ENCODE peak calls at places on chromosomes 6 and 20, in six cellular contexts. Z is upper lobe of left lung, I is GM23248, Y is body of pancreas, E is HL-60, V is brain microvascular endothelial cell. W is an unnamed sample. For H3K27me3, the result is how much of the 10 kb centered on the place peaks cover.

GRCh38 chr6:10416863-10417641 is 2.2 kb upstream of the TFAP2A start:
- DNase-seq in E (no peak), Z (peak), I (no peak), Y (no peak), V (no peak), W (no peak)

GRCh38 chr6:135212935-135213334 is 31.8 kb downstream of the MYB start:
- DNase-seq in E (no peak), Y (no peak), V (peak), I (peak), Z (no peak), W (peak)

GRCh38 chr6:17413313-17413750 is 19.9 kb downstream of the CAP2 start:
- DNase-seq in I (peak), Y (no peak), Z (no peak), V (peak), E (no peak), W (peak)

GRCh38 chr6:28943557-28944411 is 20.0 kb upstream of the TRIM27 start:
- DNase-seq in Y (peak), I (peak), Z (peak), E (peak), V (peak), W (peak)

GRCh38 chr20:33444797-33445560 is 1.4 kb upstream of the SNTA1 start:
- DNase-seq in Z (no peak), E (no peak), I (no peak), Y (peak), V (no peak), W (no peak)

GRCh38 chr6:157811476-157812173 is 11.4 kb upstream of the SNX9 start:
- DNase-seq in I (peak), Y (no peak), V (peak), E (no peak), Z (no peak), W (peak)

GRCh38 chr6:120918137-120918536 is 416.1 kb downstream of the TBC1D32 start:
- DNase-seq in V (no peak), I (no peak), Y (no peak), Z (no peak), E (no peak), W (no peak)

GRCh38 chr6:27111743-27112142 is 135.8 kb upstream of the PRSS16 start:
- DNase-seq in Y (no peak), E (no peak), V (no peak), I (no peak), Z (no peak), W (no peak)

GRCh38 chr6:145569140-145569539 is 166.2 kb downstream of the EPM2A start:
- DNase-seq in E (no peak), Y (no peak), I (peak), Z (no peak), V (peak), W (no peak)

GRCh38 chr20:21681219-21681931 is 24.1 kb upstream of the PAX1 start:
- DNase-seq in Z (peak), Y (no peak), I (peak), E (no peak), V (no peak), W (peak)

GRCh38 chr6:26087284-26088115 is at the start of gene HFE:
- DNase-seq in V (peak), Y (peak), Z (peak), I (peak), E (no peak), W (peak)

GRCh38 chr6:73394577-73395354 is at the start of gene DDX43:
- DNase-seq in Z (peak), Y (peak), I (peak), V (no peak), E (no peak), W (no peak)

GRCh38 chr6:108780784-108781183 is 67.4 kb upstream of the ARMC2 start:
- DNase-seq in E (no peak), I (no peak), Y (no peak), Z (peak), V (no peak), W (no peak)

GRCh38 chr6:31578461-31579118 is 3.2 kb downstream of the TNF start:
- DNase-seq in V (no peak), E (no peak), Y (peak), Z (no peak), I (no peak), W (no peak)

GRCh38 chr6:89297695-89298351 is 17.3 kb downstream of the GABRR2 start:
- DNase-seq in Y (no peak), E (peak), I (peak), Z (no peak), V (peak), W (peak)

GRCh38 chr20:5073154-5074049 is 46.4 kb downstream of the PCNA start:
- DNase-seq in V (peak), Y (peak), E (peak), Z (peak), I (peak), W (peak)

GRCh38 chr6:156949376-156949775 is 172.2 kb downstream of the ARID1B start:
- DNase-seq in E (no peak), V (peak), Z (no peak), I (peak), Y (peak), W (peak)

GRCh38 chr6:43339168-43339567 is 30.3 kb downstream of the ZNF318 start:
- DNase-seq in E (no peak), Z (no peak), Y (no peak), V (no peak), I (no peak), W (no peak)

GRCh38 chr6:80445752-80446151 is 339.3 kb downstream of the BCKDHB start:
- DNase-seq in Y (no peak), E (no peak), V (no peak), Z (no peak), I (no peak), W (no peak)

GRCh38 chr6:137799950-137800568 is 67.0 kb upstream of the TNFAIP3 start:
- DNase-seq in V (peak), Z (no peak), Y (peak), E (no peak), I (peak), W (peak)

GRCh38 chr20:2760381-2761305 is 39.8 kb downstream of the CPXM1 start:
- DNase-seq in Y (no peak), V (no peak), E (no peak), Z (no peak), I (no peak), W (no peak)

GRCh38 chr6:117619178-117619577 is 16.9 kb upstream of the GOPC start:
- DNase-seq in E (no peak), Y (no peak), V (no peak), Z (no peak), I (no peak), W (no peak)

GRCh38 chr20:24665196-24665595 is 195.8 kb downstream of the SYNDIG1 start:
- DNase-seq in V (no peak), Z (no peak), E (no peak), I (no peak), Y (no peak), W (no peak)

GRCh38 chr6:33597551-33598322 is 17.7 kb upstream of the BAK1 start:
- DNase-seq in Z (no peak), Y (no peak), V (no peak), E (no peak), I (no peak), W (no peak)

GRCh38 chr6:1987640-1988039 is 257.8 kb downstream of the GMDS start:
- DNase-seq in Z (no peak), I (peak), Y (no peak), V (peak), E (no peak), W (peak)

GRCh38 chr6:10521104-10521808 is at the start of gene GCNT2:
- DNase-seq in I (no peak), V (peak), Y (no peak), Z (no peak), E (no peak), W (peak)

GRCh38 chr20:61739086-61739831 is 326.4 kb downstream of the TAF4 start:
- DNase-seq in Z (no peak), Y (no peak), I (no peak), V (no peak), E (no peak), W (no peak)

GRCh38 chr6:32885698-32886286 is 31.8 kb downstream of the PSMB9 start:
- DNase-seq in Z (no peak), V (no peak), I (peak), E (no peak), Y (no peak), W (no peak)

GRCh38 chr6:74479420-74479819 is 726.4 kb downstream of the COL12A1 start:
- DNase-seq in Z (no peak), E (no peak), Y (no peak), V (no peak), I (no peak), W (no peak)

GRCh38 chr6:88535296-88535695 is 369.1 kb upstream of the CNR1 start:
- DNase-seq in I (no peak), Z (no peak), Y (no peak), V (no peak), E (no peak), W (no peak)

GRCh38 chr20:59010995-59011873 is 4.2 kb upstream of the CTSZ start:
- DNase-seq in I (peak), Z (no peak), V (peak), E (no peak), Y (no peak), W (peak)

GRCh38 chr6:121436172-121436965 is 923 bp downstream of the GJA1 start:
- DNase-seq in I (peak), Y (peak), E (no peak), Z (peak), V (no peak), W (peak)

GRCh38 chr20:34190679-34191090 is 50.5 kb upstream of the ASIP start:
- DNase-seq in I (peak), E (no peak), Y (peak), Z (no peak), V (peak), W (peak)

GRCh38 chr6:127303917-127304316 is 37.3 kb downstream of the RNF146 start:
- DNase-seq in Z (no peak), Y (no peak), I (no peak), E (no peak), V (no peak), W (no peak)

GRCh38 chr6:142916881-142917280 is 28.1 kb downstream of the HIVEP2 start:
- DNase-seq in E (no peak), V (no peak), Z (no peak), I (no peak), Y (no peak), W (no peak)

GRCh38 chr20:64041781-64042771 is 6.1 kb downstream of the C20orf204 start:
- DNase-seq in I (no peak), Y (no peak), E (no peak), Z (peak), V (no peak), W (no peak)
- H3K27me3 ChIP-seq in I (under half), Y (under half), E (under half), Z (under half), V (under half), W (under half)

GRCh38 chr6:35216412-35216732 is 2.6 kb downstream of the SCUBE3 start:
- DNase-seq in V (no peak), Y (no peak), I (no peak), E (no peak), Z (no peak), W (no peak)

GRCh38 chr6:35214869-35215664 is 1.3 kb downstream of the SCUBE3 start:
- DNase-seq in Z (no peak), Y (no peak), E (no peak), I (peak), V (peak), W (peak)

GRCh38 chr6:35215665-35216411 is 2.1 kb downstream of the SCUBE3 start:
- DNase-seq in Y (no peak), V (no peak), I (peak), Z (no peak), E (no peak), W (no peak)

GRCh38 chr6:35213161-35213823 is 464 bp upstream of the SCUBE3 start:
- DNase-seq in Y (no peak), E (no peak), Z (peak), I (peak), V (no peak), W (no peak)

GRCh38 chr6:35213824-35214756 is at the start of gene SCUBE3:
- DNase-seq in V (peak), Y (peak), I (peak), E (no peak), Z (peak), W (peak)
- H3K27me3 ChIP-seq in V (under half), Y (under half), I (under half), E (half or more), Z (under half), W (under half)

GRCh38 chr20:46731770-46732169 is 22.3 kb downstream of the SLC2A10 start:
- DNase-seq in Y (no peak), I (no peak), E (no peak), Z (no peak), V (no peak), W (no peak)
- H3K27me3 ChIP-seq in Y (under half), I (under half), E (under half), Z (under half), V (under half), W (under half)

GRCh38 chr20:63081831-63082230 is 75.1 kb upstream of the BHLHE23 start:
- DNase-seq in E (no peak), I (no peak), Y (no peak), Z (no peak), V (no peak), W (no peak)

GRCh38 chr20:63083831-63084562 is 77.2 kb upstream of the BHLHE23 start:
- DNase-seq in Y (no peak), E (no peak), V (no peak), I (no peak), Z (peak), W (no peak)

GRCh38 chr20:63082308-63082938 is 75.7 kb upstream of the BHLHE23 start:
- DNase-seq in I (peak), V (peak), E (no peak), Y (peak), Z (peak), W (peak)

GRCh38 chr20:63084563-63084927 is 77.8 kb upstream of the BHLHE23 start:
- DNase-seq in E (no peak), V (no peak), Z (peak), Y (no peak), I (no peak), W (no peak)

DNA sequence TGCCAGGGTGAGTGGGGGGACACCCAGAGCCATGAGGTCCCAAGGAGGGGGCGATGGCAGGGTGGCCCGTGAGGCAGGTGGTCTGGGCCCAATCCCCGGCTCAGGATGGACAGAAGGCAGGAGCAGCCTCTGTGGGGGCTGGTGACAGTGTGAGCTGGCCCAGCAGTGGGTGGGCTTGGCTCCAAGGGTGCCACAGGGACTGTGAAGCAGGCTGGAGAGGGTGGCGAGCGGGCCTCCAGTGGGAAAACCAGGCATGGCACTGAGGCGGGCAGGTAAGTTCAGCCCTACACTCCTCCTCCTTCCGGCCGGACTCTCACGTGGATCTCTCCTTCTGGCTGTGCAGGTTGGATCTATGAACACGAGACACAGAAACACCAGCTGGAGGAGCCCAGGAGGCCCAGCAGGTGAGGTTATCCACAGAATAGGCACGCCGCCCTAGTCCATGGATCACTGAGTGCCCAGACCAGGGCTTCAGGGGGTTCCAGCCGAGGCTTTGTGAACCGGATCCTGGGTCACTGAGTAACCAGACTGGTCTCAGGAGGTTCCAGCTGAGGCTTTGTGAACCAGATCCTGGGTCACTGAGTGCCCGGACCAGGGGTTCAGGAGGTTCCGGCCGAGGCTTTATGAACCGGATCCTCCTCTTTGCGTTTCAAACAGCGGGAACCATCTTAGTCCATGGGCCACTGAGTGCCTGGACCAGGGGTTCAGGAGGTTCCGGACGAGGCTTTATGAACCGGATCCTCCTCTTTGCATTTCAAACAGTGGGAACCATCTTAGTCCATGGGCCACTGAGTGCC is 76.4 kb upstream of the BHLHE23 start:
- DNase-seq in I (no peak), Z (peak), Y (no peak), E (no peak), V (no peak), W (no peak)
- H3K27me3 ChIP-seq in I (under half), Z (under half), Y (under half), E (under half), V (under half), W (half or more)

GRCh38 chr6:30380464-30380863 is 35.5 kb downstream of the RPP21 start:
- DNase-seq in I (no peak), V (no peak), Z (no peak), E (no peak), Y (no peak), W (no peak)
- H3K27me3 ChIP-seq in I (under half), V (under half), Z (under half), E (under half), Y (under half), W (under half)

GRCh38 chr20:38680492-38681118 is 43.7 kb upstream of the SLC32A1 start:
- DNase-seq in V (peak), I (peak), Y (peak), E (peak), Z (no peak), W (no peak)
- H3K27me3 ChIP-seq in V (under half), I (under half), Y (under half), E (under half), Z (under half), W (under half)

DNA sequence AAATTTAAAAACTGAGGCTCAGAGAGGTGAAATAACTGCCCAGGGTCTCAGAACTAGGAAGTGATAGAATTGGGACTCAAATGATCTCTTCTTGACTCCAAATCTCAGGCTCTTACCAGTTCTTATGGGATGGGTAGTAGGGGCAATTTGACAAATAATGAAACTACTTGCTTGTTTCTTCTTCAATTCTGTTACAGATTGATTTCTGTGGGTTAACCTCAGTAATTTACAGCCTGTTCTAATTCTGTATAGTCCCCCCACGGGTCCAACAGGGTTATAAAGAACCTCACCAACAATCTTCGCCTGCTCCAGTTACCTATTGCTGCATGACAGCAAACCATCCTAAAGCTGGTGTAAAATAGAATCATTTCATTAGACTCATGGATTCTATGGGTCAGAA is 6.8 kb upstream of the WFDC2 start:
- DNase-seq in E (no peak), I (no peak), Z (no peak), Y (no peak), V (no peak), W (no peak)
- H3K27me3 ChIP-seq in E (under half), I (half or more), Z (under half), Y (under half), V (under half), W (under half)

W was measured in MG63.